ENCODE peak calls at places on chromosomes 11 and 22, in eight cellular contexts. F, W, H, M, D, Q, C and E are unnamed samples.
A peak's percentile ranks its signal among the peaks of the same experiment; 100 is the strongest.

GRCh38 chr22:44033689-44034088 is 9.6 kb downstream of the PARVB start:
- DNase-seq in F (no peak), H (no peak), C (no peak), M (no peak), D (no peak), W (no peak), Q (no peak), E (no peak)

GRCh38 chr11:65298131-65298535 is 16.5 kb upstream of the CDC42EP2 start:
- DNase-seq in W (no peak), F (no peak), Q (peak; percentile 93), D (no peak), H (peak; percentile 47), M (peak; percentile 59), C (no peak), E (no peak)

GRCh38 chr11:69510471-69511357 is 29.3 kb downstream of the LINC01488 start:
- DNase-seq in C (no peak), W (peak; percentile 66), F (peak; percentile 20), D (peak; percentile 29), Q (no peak), M (no peak), H (no peak), E (no peak)

GRCh38 chr22:37661160-37661924 is 2.8 kb downstream of the PDXP start:
- DNase-seq in Q (no peak), F (peak; percentile 75), C (peak; percentile 15), W (peak; percentile 87), H (no peak), M (no peak), D (peak; percentile 61), E (no peak)

GRCh38 chr11:94750319-94751215 is 17.6 kb upstream of the AMOTL1 start:
- DNase-seq in F (no peak), M (no peak), C (no peak), D (no peak), H (no peak), W (no peak), Q (no peak), E (no peak)

GRCh38 chr11:31926816-31927528 is 115.8 kb upstream of the PAX6 start:
- DNase-seq in H (no peak), M (no peak), Q (no peak), C (no peak), D (no peak), F (no peak), W (no peak), E (no peak)

GRCh38 chr11:100776212-100776896 is 89.3 kb downstream of the ARHGAP42 start:
- DNase-seq in F (peak; percentile 38), C (no peak), W (no peak), H (no peak), M (no peak), D (peak; percentile 6), Q (no peak), E (no peak)

GRCh38 chr11:109849946-109850345 is 243.2 kb upstream of the ZC3H12C start:
- DNase-seq in H (no peak), W (no peak), C (no peak), Q (no peak), D (no peak), F (no peak), M (no peak), E (no peak)

GRCh38 chr22:45485271-45485670 is 17.4 kb upstream of the FBLN1 start:
- DNase-seq in D (no peak), W (no peak), F (no peak), M (no peak), H (no peak), Q (no peak), C (no peak), E (no peak)